ENCODE peak calls at places on chromosome 1, in seven cellular contexts. A, Y, B, V, K, C and Z are unnamed samples.

GRCh38 chr1:87513270-87513669 is 184.6 kb downstream of the LMO4 start:
- DNase-seq in K (peak; percentile 1), C (peak; percentile 36), V (no peak), Y (no peak), A (peak; percentile 33), B (no peak), Z (no peak)

GRCh38 chr1:237851209-237851845 is 39.4 kb downstream of the ZP4 start:
- DNase-seq in K (peak; percentile 43), A (peak; percentile 75), B (peak; percentile 28), V (peak; percentile 9), Y (peak; percentile 62), C (peak; percentile 73), Z (no peak)

GRCh38 chr1:181675091-181675490 is 191.8 kb downstream of the CACNA1E start:
- DNase-seq in Y (no peak), V (no peak), C (no peak), B (no peak), A (no peak), K (no peak), Z (no peak)

GRCh38 chr1:29129916-29130315 is 6.2 kb upstream of the TMEM200B start:
- DNase-seq in B (no peak), C (no peak), V (no peak), K (no peak), A (peak; percentile 57), Y (no peak), Z (no peak)

GRCh38 chr1:11501491-11501897 is 22.5 kb downstream of the DISP3 start:
- DNase-seq in C (no peak), B (no peak), A (no peak), V (no peak), Y (no peak), K (no peak), Z (no peak)

GRCh38 chr1:156804572-156805243 is 11.9 kb downstream of the SH2D2A start:
- DNase-seq in K (no peak), C (no peak), B (no peak), V (peak; percentile 90), A (peak; percentile 30), Y (peak; percentile 76), Z (no peak)

GRCh38 chr1:17618558-17619247 is 79.2 kb downstream of the ARHGEF10L start:
- DNase-seq in V (no peak), Y (no peak), K (peak; percentile 41), A (no peak), C (no peak), B (no peak), Z (no peak)

GRCh38 chr1:206455681-206456344 is 14.5 kb upstream of the IKBKE start:
- DNase-seq in A (no peak), B (no peak), V (peak; percentile 30), Y (peak; percentile 69), C (no peak), K (no peak), Z (no peak)

GRCh38 chr1:184562801-184563200 is 176.0 kb downstream of the C1orf21 start:
- DNase-seq in K (peak; percentile 16), B (no peak), V (no peak), Y (no peak), A (no peak), C (no peak), Z (no peak)

GRCh38 chr1:160550572-160551034 is 27.5 kb upstream of the SLAMF6 start:
- DNase-seq in C (no peak), V (no peak), B (peak; percentile 60), K (no peak), A (peak; percentile 65), Y (no peak), Z (no peak)

GRCh38 chr1:12745992-12746323 is at the start of gene CFAP107:
- DNase-seq in B (no peak), V (no peak), C (no peak), A (peak; percentile 58), Y (peak; percentile 33), K (peak; percentile 49), Z (no peak)